ENCODE peak calls at places on chromosomes 4 and X, in six cellular contexts. U is Peyer's patch, X is ovary, F is upper lobe of right lung, M is H7, Z is tibial artery. P is an unnamed sample.

GRCh38 chrX:86910027-86910426 is 607.6 kb upstream of the KLHL4 start:
- DNase-seq in X (no peak), M (no peak), U (no peak), F (no peak), Z (no peak), P (no peak)

GRCh38 chrX:110699109-110699508 is 96.5 kb downstream of the CHRDL1 start:
- DNase-seq in Z (no peak), M (no peak), U (no peak), X (no peak), F (no peak), P (no peak)

GRCh38 chr4:145523117-145523516 is 41.5 kb downstream of the SMAD1 start:
- DNase-seq in M (no peak), U (no peak), F (no peak), X (no peak), Z (no peak), P (no peak)

GRCh38 chr4:5051210-5051691 is at the start of gene STK32B:
- DNase-seq in F (peak), X (peak), M (peak), Z (peak), U (peak), P (no peak)

GRCh38 chr4:74654230-74654681 is 140.1 kb downstream of the BTC start:
- DNase-seq in F (no peak), X (no peak), U (no peak), Z (no peak), M (no peak), P (peak)

GRCh38 chr4:186932631-186933150 is 209.0 kb upstream of the FAT1 start:
- DNase-seq in X (no peak), Z (no peak), F (no peak), U (no peak), M (no peak), P (no peak)

GRCh38 chr4:2256781-2257191 is 5.1 kb downstream of the MXD4 start:
- DNase-seq in M (peak), Z (peak), U (no peak), F (peak), X (peak), P (no peak)

GRCh38 chrX:38610839-38611238 is 49.5 kb downstream of the TSPAN7 start:
- DNase-seq in F (no peak), Z (no peak), M (no peak), U (no peak), X (no peak), P (no peak)

GRCh38 chrX:14039344-14039743 is 9.7 kb upstream of the GEMIN8 start:
- DNase-seq in M (no peak), U (no peak), Z (no peak), F (no peak), X (no peak), P (peak)

GRCh38 chr4:162959056-162959455 is 207.6 kb downstream of the NAF1 start:
- DNase-seq in F (no peak), X (no peak), U (no peak), M (peak), Z (no peak), P (peak)

GRCh38 chrX:17595456-17596035 is 141.7 kb upstream of the SCML1 start:
- DNase-seq in X (no peak), Z (no peak), F (no peak), M (no peak), U (no peak), P (peak)

DNA sequence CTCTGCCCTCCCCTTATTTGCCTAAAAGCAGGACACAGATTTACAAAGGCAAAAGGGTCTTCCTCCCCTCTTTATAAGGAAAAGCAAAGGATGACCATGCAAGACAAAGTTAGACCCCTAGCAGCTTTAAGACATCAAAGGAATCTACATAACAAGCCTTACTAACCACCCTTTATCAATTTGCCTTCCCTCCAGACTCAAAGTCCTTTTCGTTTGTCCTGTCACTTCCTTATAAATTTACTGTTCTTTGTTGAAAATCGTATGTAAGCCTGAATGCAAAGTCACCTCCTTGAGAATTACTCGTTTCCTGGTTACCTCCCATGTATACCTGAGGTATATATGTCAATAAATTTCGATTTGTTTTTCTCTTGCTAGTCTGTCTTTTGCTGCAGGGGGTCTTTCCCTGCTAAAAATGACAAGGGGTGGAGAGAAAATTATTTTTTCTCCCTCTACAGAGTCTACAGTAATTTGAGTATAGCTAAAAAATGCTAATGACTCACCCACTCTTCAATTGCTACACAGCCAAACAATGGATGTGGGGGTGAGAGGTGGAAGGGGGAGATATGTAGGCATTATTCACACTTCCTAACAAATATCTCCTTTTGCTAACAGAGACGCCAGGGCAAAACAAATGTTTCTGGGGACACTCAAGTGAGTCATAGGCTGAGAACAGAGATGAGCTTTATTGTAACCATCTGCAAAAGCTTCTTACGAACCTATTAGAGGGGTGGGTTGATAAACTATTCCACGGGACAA is 13.2 kb downstream of the SCD5 start:
- DNase-seq in F (no peak), Z (no peak), X (no peak), M (no peak), U (no peak), P (no peak)
- H3K4me3 ChIP-seq in F (no peak), Z (no peak), X (no peak), M (no peak), U (no peak), P (no peak)

DNA sequence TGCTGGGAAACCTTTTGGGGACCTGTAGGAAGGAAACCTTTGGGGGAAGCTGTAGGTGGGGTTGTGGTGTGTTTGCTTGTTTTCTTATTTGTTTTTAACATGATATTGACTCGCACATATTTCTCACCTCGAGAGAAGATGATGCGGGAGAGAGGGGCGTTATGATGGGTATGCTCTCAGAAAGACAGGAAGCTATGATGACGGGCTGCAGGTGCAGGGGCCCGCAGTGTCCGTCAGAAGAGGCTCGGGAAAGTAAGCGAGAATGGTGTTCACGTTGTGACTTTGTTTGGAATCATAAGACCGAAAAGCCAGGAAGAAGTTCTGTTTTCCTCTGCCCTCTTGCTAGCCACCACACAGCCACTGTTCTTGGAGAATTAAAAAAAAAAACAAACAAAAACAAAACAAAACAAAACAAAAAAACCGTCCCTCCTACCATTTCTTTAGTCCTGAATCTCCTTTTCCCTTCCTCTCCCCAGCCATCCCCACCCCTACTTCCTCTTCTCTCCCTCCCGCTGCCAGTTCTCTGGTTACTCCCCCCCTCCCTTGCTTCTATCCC is 369 bp upstream of the BMP3 start:
- DNase-seq in Z (no peak), X (no peak), M (peak), U (no peak), F (no peak), P (no peak)
- H3K4me3 ChIP-seq in Z (peak), X (peak), M (peak), U (peak), F (peak), P (no peak)

GRCh38 chr4:147339116-147339515 is 141.8 kb upstream of the EDNRA start:
- DNase-seq in Z (no peak), F (no peak), M (no peak), X (no peak), U (no peak), P (no peak)

GRCh38 chr4:147332101-147332500 is 148.8 kb upstream of the EDNRA start:
- DNase-seq in M (no peak), F (no peak), U (no peak), X (no peak), Z (no peak), P (no peak)

GRCh38 chr4:147336252-147336651 is 144.6 kb upstream of the EDNRA start:
- DNase-seq in F (no peak), M (no peak), Z (no peak), U (no peak), X (no peak), P (no peak)

GRCh38 chr4:147335183-147335582 is 145.7 kb upstream of the EDNRA start:
- DNase-seq in U (no peak), Z (no peak), X (no peak), M (no peak), F (no peak), P (no peak)

DNA sequence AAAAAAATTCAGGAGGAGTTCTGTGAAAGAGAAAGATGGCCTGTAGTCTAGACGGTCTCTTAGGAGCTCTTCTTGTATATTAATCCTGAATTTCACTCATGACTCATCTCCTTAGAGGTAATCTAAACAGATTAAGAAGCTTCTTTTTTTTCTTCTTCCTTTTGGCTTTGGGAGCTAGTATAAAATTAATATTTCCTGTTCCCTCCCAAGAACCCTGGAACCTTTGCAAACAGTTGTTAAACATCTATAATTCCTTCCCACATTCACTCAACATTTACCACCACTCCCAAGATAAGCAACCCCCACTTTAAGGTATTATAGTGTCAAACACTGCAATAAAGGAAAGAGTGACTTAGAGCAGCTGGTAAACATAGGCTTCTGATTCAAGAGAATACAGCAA is 146.4 kb upstream of the EDNRA start:
- DNase-seq in F (no peak), U (no peak), X (no peak), M (no peak), Z (no peak), P (no peak)
- H3K4me3 ChIP-seq in F (no peak), U (no peak), X (no peak), M (no peak), Z (no peak), P (no peak)

GRCh38 chr4:107826427-107826980 is 1.8 kb downstream of the SGMS2 start:
- DNase-seq in X (no peak), M (no peak), Z (no peak), F (no peak), U (no peak), P (no peak)
- H3K4me3 ChIP-seq in X (peak), M (no peak), Z (peak), F (peak), U (peak), P (peak)

GRCh38 chr4:153788419-153789276 is at the start of gene SFRP2:
- DNase-seq in M (peak), Z (no peak), X (no peak), U (peak), F (peak), P (no peak)
- H3K4me3 ChIP-seq in M (peak), Z (peak), X (peak), U (peak), F (peak), P (no peak)

DNA sequence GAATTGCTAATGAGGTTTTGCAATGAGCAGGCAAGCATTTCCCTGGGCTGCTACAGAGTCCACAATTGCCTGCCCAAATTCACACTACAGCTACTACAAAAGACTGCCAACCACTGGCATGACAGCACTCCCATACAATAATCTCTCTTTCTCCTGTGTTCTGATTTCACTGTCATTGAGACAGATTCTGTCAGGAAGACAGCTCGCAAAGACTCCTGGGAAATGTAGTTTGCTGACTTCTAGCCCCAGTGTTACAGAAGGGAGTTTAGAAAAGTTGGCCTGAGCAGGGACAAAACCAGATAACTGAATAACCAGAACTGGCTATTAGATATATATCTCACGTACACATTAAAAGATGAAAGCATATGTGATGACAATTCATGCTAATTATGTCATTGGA is 1231.3 kb upstream of the PRKX start:
- DNase-seq in X (no peak), Z (no peak), U (no peak), F (no peak), M (no peak), P (no peak)
- H3K4me3 ChIP-seq in X (no peak), Z (no peak), U (no peak), F (no peak), M (no peak), P (no peak)